ENCODE peak calls at places on chromosomes 7 and 10, in nine cellular contexts. L is coronary artery; W is WTC11; B is NCI-H1694; I is SK-N-SH; A is putamen; U is activated CD4-positive, CD25-positive, alpha-beta regulatory T cell; F is NCI-H1092; O is AML-193. R is an unnamed sample.

GRCh38 chr10:21525367-21526183 is at the start of gene SKIDA1:
- DNase-seq in L (peak), W (peak), B (peak), I (peak), A (peak), U (peak), F (peak), O (no peak), R (peak)

GRCh38 chr7:116393654-116394053 is 105.9 kb upstream of the CAV2 start:
- DNase-seq in L (no peak), W (no peak), B (no peak), I (no peak), A (no peak), U (no peak), F (no peak), O (no peak), R (no peak)

GRCh38 chr7:57182031-57182430 is 49.8 kb upstream of the ZNF479 start:
- DNase-seq in L (no peak), W (no peak), B (no peak), I (no peak), A (no peak), U (no peak), F (no peak), O (no peak), R (no peak)

GRCh38 chr7:93651603-93652159 is 77.2 kb upstream of the CALCR start:
- DNase-seq in L (no peak), W (no peak), B (no peak), I (no peak), A (no peak), U (no peak), F (no peak), O (no peak), R (no peak)

GRCh38 chr7:51307811-51308737 is 8.5 kb downstream of the COBL start:
- DNase-seq in L (no peak), W (no peak), B (no peak), I (no peak), A (no peak), U (no peak), F (no peak), O (no peak), R (no peak)

GRCh38 chr10:87978166-87978565 is 114.7 kb downstream of the PTEN start:
- DNase-seq in L (no peak), W (no peak), B (no peak), I (no peak), A (no peak), U (no peak), F (no peak), O (no peak), R (no peak)

GRCh38 chr7:149414745-149415390 is 46.0 kb downstream of the ZNF777 start:
- DNase-seq in L (no peak), W (peak), B (no peak), I (no peak), A (peak), U (no peak), F (no peak), O (no peak), R (peak)

GRCh38 chr7:156889089-156889488 is 3.9 kb downstream of the LMBR1 start:
- DNase-seq in L (no peak), W (no peak), B (no peak), I (no peak), A (no peak), U (no peak), F (no peak), O (no peak), R (no peak)

GRCh38 chr10:82934947-82935346 is 1060.0 kb downstream of the NRG3 start:
- DNase-seq in L (no peak), W (no peak), B (no peak), I (no peak), A (no peak), U (no peak), F (no peak), O (no peak), R (no peak)

GRCh38 chr7:7226407-7226806 is 44.1 kb downstream of the C1GALT1 start:
- DNase-seq in L (no peak), W (no peak), B (no peak), I (no peak), A (no peak), U (no peak), F (no peak), O (no peak), R (no peak)

GRCh38 chr7:128205068-128205467 is 36.0 kb upstream of the LEP start:
- DNase-seq in L (no peak), W (no peak), B (no peak), I (no peak), A (no peak), U (no peak), F (no peak), O (no peak), R (no peak)

GRCh38 chr7:139720705-139721231 is 57.0 kb downstream of the HIPK2 start:
- DNase-seq in L (peak), W (no peak), B (no peak), I (no peak), A (no peak), U (no peak), F (peak), O (no peak), R (no peak)

GRCh38 chr10:43806851-43807640 is 158.4 kb upstream of the ZNF32 start:
- DNase-seq in L (no peak), W (no peak), B (no peak), I (no peak), A (no peak), U (no peak), F (no peak), O (no peak), R (no peak)

GRCh38 chr7:14287398-14287797 is 297.9 kb upstream of the ETV1 start:
- DNase-seq in L (no peak), W (no peak), B (no peak), I (no peak), A (no peak), U (no peak), F (no peak), O (no peak), R (no peak)

GRCh38 chr7:155705656-155706360 is 61.3 kb downstream of the RBM33 start:
- DNase-seq in L (no peak), W (no peak), B (no peak), I (no peak), A (no peak), U (no peak), F (no peak), O (no peak), R (no peak)

GRCh38 chr10:34016541-34016940 is 682.1 kb upstream of the NRP1 start:
- DNase-seq in L (no peak), W (no peak), B (no peak), I (no peak), A (no peak), U (no peak), F (no peak), O (no peak), R (no peak)

GRCh38 chr7:27096756-27097514 is 1.1 kb upstream of the HOXA1 start:
- DNase-seq in L (no peak), W (no peak), B (no peak), I (no peak), A (no peak), U (no peak), F (no peak), O (no peak), R (no peak)

GRCh38 chr7:135185471-135186260 is 15.2 kb upstream of the CYREN start:
- DNase-seq in L (no peak), W (no peak), B (no peak), I (no peak), A (no peak), U (no peak), F (no peak), O (no peak), R (no peak)

GRCh38 chr10:114326794-114327193 is 77.5 kb downstream of the AFAP1L2 start:
- DNase-seq in L (no peak), W (no peak), B (no peak), I (no peak), A (no peak), U (no peak), F (no peak), O (no peak), R (no peak)

GRCh38 chr10:62015994-62016393 is 114.5 kb downstream of the ARID5B start:
- DNase-seq in L (no peak), W (no peak), B (no peak), I (peak), A (no peak), U (no peak), F (no peak), O (no peak), R (no peak)

GRCh38 chr10:28180654-28181053 is 122.2 kb downstream of the MPP7 start:
- DNase-seq in L (no peak), W (no peak), B (no peak), I (no peak), A (no peak), U (no peak), F (no peak), O (no peak), R (no peak)

GRCh38 chr10:47359101-47359500 is 10.9 kb downstream of the RBP3 start:
- DNase-seq in L (peak), W (no peak), B (no peak), I (no peak), A (no peak), U (no peak), F (no peak), O (no peak), R (no peak)

GRCh38 chr10:133388265-133388972 is 5.5 kb upstream of the MTG1 start:
- DNase-seq in L (no peak), W (no peak), B (no peak), I (no peak), A (no peak), U (no peak), F (no peak), O (peak), R (no peak)

GRCh38 chr7:111210996-111211395 is 120.1 kb downstream of the LRRN3 start:
- DNase-seq in L (no peak), W (no peak), B (no peak), I (no peak), A (no peak), U (no peak), F (no peak), O (no peak), R (no peak)

GRCh38 chr10:33134011-33134751 is 176.2 kb upstream of the ITGB1 start:
- DNase-seq in L (no peak), W (no peak), B (no peak), I (no peak), A (peak), U (peak), F (no peak), O (no peak), R (no peak)

GRCh38 chr7:31373337-31374289 is 33.1 kb upstream of the NEUROD6 start:
- DNase-seq in L (no peak), W (peak), B (peak), I (peak), A (peak), U (no peak), F (peak), O (peak), R (peak)

GRCh38 chr7:159026271-159027047 is 118.2 kb downstream of the VIPR2 start:
- DNase-seq in L (peak), W (no peak), B (no peak), I (no peak), A (no peak), U (no peak), F (no peak), O (no peak), R (no peak)

GRCh38 chr10:91194497-91195179 is 25.8 kb upstream of the PCGF5 start:
- DNase-seq in L (no peak), W (no peak), B (no peak), I (no peak), A (no peak), U (no peak), F (no peak), O (no peak), R (no peak)

GRCh38 chr10:31929986-31930675 is 1.5 kb upstream of the ARHGAP12 start:
- DNase-seq in L (no peak), W (no peak), B (peak), I (no peak), A (peak), U (no peak), F (no peak), O (peak), R (peak)

GRCh38 chr7:756231-756927 is 29.3 kb upstream of the PRKAR1B start:
- DNase-seq in L (no peak), W (no peak), B (no peak), I (no peak), A (no peak), U (no peak), F (no peak), O (no peak), R (no peak)

GRCh38 chr10:108597031-108597430 is 1326.3 kb downstream of the XPNPEP1 start:
- DNase-seq in L (no peak), W (no peak), B (no peak), I (no peak), A (no peak), U (no peak), F (no peak), O (no peak), R (no peak)

GRCh38 chr10:108112218-108112617 is 947.7 kb upstream of the SORCS1 start:
- DNase-seq in L (no peak), W (no peak), B (no peak), I (peak), A (no peak), U (no peak), F (no peak), O (peak), R (no peak)

GRCh38 chr10:83965473-83965872 is 173.8 kb upstream of the GHITM start:
- DNase-seq in L (no peak), W (peak), B (no peak), I (no peak), A (no peak), U (no peak), F (no peak), O (no peak), R (no peak)

GRCh38 chr7:50791921-50792341 is 9.2 kb upstream of the GRB10 start:
- DNase-seq in L (no peak), W (no peak), B (no peak), I (no peak), A (no peak), U (no peak), F (no peak), O (no peak), R (no peak)

R was measured in pons.